ENCODE peak calls at places on chromosomes 4 and X, in ten cellular contexts. T is mesendoderm, U is NCI-H2107, A is putamen, L is adrenal gland, F is mucosa of gallbladder, J is BJ, B is natural killer cell, Z is NCI-H2171, S is AG08396. Q is an unnamed sample.

GRCh38 chr4:14646831-14647230 is 355.4 kb upstream of the CPEB2 start:
- DNase-seq in U (no peak), B (no peak), J (no peak), F (no peak), T (no peak), L (no peak), S (no peak), A (no peak), Z (no peak), Q (no peak)

GRCh38 chrX:131675596-131676194 is 131.8 kb downstream of the OR13H1 start:
- DNase-seq in B (no peak), T (peak; percentile 49), J (no peak), S (peak; percentile 28), U (no peak), F (no peak), L (no peak), A (no peak), Z (no peak), Q (no peak)

GRCh38 chr4:173461170-173461569 is 62.3 kb upstream of the SCRG1 start:
- DNase-seq in A (no peak), U (no peak), J (no peak), L (no peak), S (no peak), B (no peak), T (no peak), Z (no peak), F (no peak), Q (no peak)

GRCh38 chr4:101238706-101239105 is 108.6 kb downstream of the PPP3CA start:
- DNase-seq in A (no peak), F (no peak), T (no peak), L (no peak), U (no peak), S (peak; percentile 14), B (no peak), Z (no peak), J (no peak), Q (no peak)

GRCh38 chrX:149979126-149979644 is 40.9 kb upstream of the EOLA2 start:
- DNase-seq in Z (no peak), S (no peak), T (no peak), F (no peak), J (no peak), L (no peak), U (no peak), A (no peak), B (no peak), Q (no peak)

GRCh38 chrX:140949231-140949630 is 53.2 kb upstream of the SPANXB1 start:
- DNase-seq in T (no peak), A (no peak), L (no peak), F (no peak), S (no peak), B (no peak), J (no peak), Z (no peak), U (no peak), Q (no peak)

GRCh38 chr4:181301735-181302380 is 941.3 kb upstream of the TENM3 start:
- DNase-seq in A (no peak), Z (no peak), J (no peak), L (no peak), T (peak; percentile 73), B (no peak), S (no peak), U (peak; percentile 67), F (peak; percentile 23), Q (peak; percentile 59)

GRCh38 chr4:2927016-2927695 is 36.0 kb downstream of the NOP14 start:
- DNase-seq in U (no peak), F (no peak), S (no peak), Z (no peak), L (no peak), J (no peak), B (no peak), A (no peak), T (no peak), Q (peak; percentile 22)

GRCh38 chr4:113827285-113827684 is 65.7 kb upstream of the CAMK2D start:
- DNase-seq in B (no peak), J (no peak), L (no peak), T (no peak), S (peak; percentile 14), F (no peak), Z (no peak), A (no peak), U (no peak), Q (no peak)

GRCh38 chr4:82851902-82852750 is 38.8 kb downstream of the SEC31A start:
- DNase-seq in J (peak; percentile 4), B (no peak), U (no peak), L (no peak), F (no peak), S (no peak), T (peak; percentile 59), Z (no peak), A (no peak), Q (no peak)

Q was measured in stomach.